ENCODE peak calls at places on chromosome 4, in nine cellular contexts. One of them, this sample, is unnamed.
A peak's percentile ranks its signal among the peaks of the same experiment; 100 is the strongest.

GRCh38 chr4:148443550-148444295 is 1.5 kb upstream of the NR3C2 start:
- DNase-seq in HCT116: no peak
- DNase-seq in fibroblast of the aortic adventitia: no peak
- DNase-seq in EL: no peak
- DNase-seq in activated naive CD8-positive, alpha-beta T cell treated with anti-CD3 and anti-CD28 coated beads, Interleukin-2, amount 10 ng/mL, durations not matched to agents 7 days and 5 days: peak; percentile 68
- DNase-seq in AG09309: no peak
- DNase-seq in NCI-H1436: no peak
- DNase-seq in CD8-positive, alpha-beta memory T cell: peak; percentile 60
- DNase-seq in body of pancreas: peak; percentile 52
- DNase-seq in this sample: peak; percentile 43

GRCh38 chr4:2333356-2333841 is 71.5 kb upstream of the MXD4 start:
- DNase-seq in HCT116: no peak
- DNase-seq in fibroblast of the aortic adventitia: no peak
- DNase-seq in EL: no peak
- DNase-seq in activated naive CD8-positive, alpha-beta T cell treated with anti-CD3 and anti-CD28 coated beads, Interleukin-2, amount 10 ng/mL, durations not matched to agents 7 days and 5 days: no peak
- DNase-seq in AG09309: no peak
- DNase-seq in NCI-H1436: no peak
- DNase-seq in CD8-positive, alpha-beta memory T cell: no peak
- DNase-seq in body of pancreas: no peak
- DNase-seq in this sample: no peak

GRCh38 chr4:84503495-84504437 is 4.7 kb upstream of the NKX6-1 start:
- DNase-seq in HCT116: peak; percentile 62
- DNase-seq in fibroblast of the aortic adventitia: peak; percentile 75
- DNase-seq in EL: peak; percentile 57
- DNase-seq in activated naive CD8-positive, alpha-beta T cell treated with anti-CD3 and anti-CD28 coated beads, Interleukin-2, amount 10 ng/mL, durations not matched to agents 7 days and 5 days: no peak
- DNase-seq in AG09309: peak; percentile 27
- DNase-seq in NCI-H1436: peak; percentile 78
- DNase-seq in CD8-positive, alpha-beta memory T cell: no peak
- DNase-seq in body of pancreas: peak; percentile 34
- DNase-seq in this sample: no peak

GRCh38 chr4:110663738-110664444 is 41.0 kb upstream of the PITX2 start:
- DNase-seq in HCT116: no peak
- DNase-seq in fibroblast of the aortic adventitia: peak; percentile 51
- DNase-seq in EL: peak; percentile 76
- DNase-seq in activated naive CD8-positive, alpha-beta T cell treated with anti-CD3 and anti-CD28 coated beads, Interleukin-2, amount 10 ng/mL, durations not matched to agents 7 days and 5 days: no peak
- DNase-seq in AG09309: peak; percentile 46
- DNase-seq in NCI-H1436: no peak
- DNase-seq in CD8-positive, alpha-beta memory T cell: no peak
- DNase-seq in body of pancreas: no peak
- DNase-seq in this sample: no peak

GRCh38 chr4:10161146-10161545 is 44.5 kb upstream of the WDR1 start:
- DNase-seq in HCT116: no peak
- DNase-seq in fibroblast of the aortic adventitia: peak; percentile 55
- DNase-seq in EL: peak; percentile 21
- DNase-seq in activated naive CD8-positive, alpha-beta T cell treated with anti-CD3 and anti-CD28 coated beads, Interleukin-2, amount 10 ng/mL, durations not matched to agents 7 days and 5 days: no peak
- DNase-seq in AG09309: no peak
- DNase-seq in NCI-H1436: no peak
- DNase-seq in CD8-positive, alpha-beta memory T cell: no peak
- DNase-seq in body of pancreas: no peak
- DNase-seq in this sample: no peak

GRCh38 chr4:30802622-30803323 is 82.6 kb downstream of the PCDH7 start:
- DNase-seq in HCT116: peak; percentile 88
- DNase-seq in fibroblast of the aortic adventitia: peak; percentile 90
- DNase-seq in EL: peak; percentile 2
- DNase-seq in activated naive CD8-positive, alpha-beta T cell treated with anti-CD3 and anti-CD28 coated beads, Interleukin-2, amount 10 ng/mL, durations not matched to agents 7 days and 5 days: no peak
- DNase-seq in AG09309: peak; percentile 67
- DNase-seq in NCI-H1436: no peak
- DNase-seq in CD8-positive, alpha-beta memory T cell: no peak
- DNase-seq in body of pancreas: no peak
- DNase-seq in this sample: no peak

GRCh38 chr4:48905363-48906015 is 1.1 kb downstream of the OCIAD2 start:
- DNase-seq in HCT116: no peak
- DNase-seq in fibroblast of the aortic adventitia: peak; percentile 68
- DNase-seq in EL: peak; percentile 49
- DNase-seq in activated naive CD8-positive, alpha-beta T cell treated with anti-CD3 and anti-CD28 coated beads, Interleukin-2, amount 10 ng/mL, durations not matched to agents 7 days and 5 days: no peak
- DNase-seq in AG09309: no peak
- DNase-seq in NCI-H1436: no peak
- DNase-seq in CD8-positive, alpha-beta memory T cell: no peak
- DNase-seq in body of pancreas: peak; percentile 32
- DNase-seq in this sample: no peak

GRCh38 chr4:71210831-71211230 is 128.0 kb upstream of the SLC4A4 start:
- DNase-seq in HCT116: no peak
- DNase-seq in fibroblast of the aortic adventitia: peak; percentile 72
- DNase-seq in EL: no peak
- DNase-seq in activated naive CD8-positive, alpha-beta T cell treated with anti-CD3 and anti-CD28 coated beads, Interleukin-2, amount 10 ng/mL, durations not matched to agents 7 days and 5 days: no peak
- DNase-seq in AG09309: no peak
- DNase-seq in NCI-H1436: no peak
- DNase-seq in CD8-positive, alpha-beta memory T cell: no peak
- DNase-seq in body of pancreas: no peak
- DNase-seq in this sample: no peak

GRCh38 chr4:173526034-173526482 is 4.0 kb downstream of the HAND2 start:
- DNase-seq in HCT116: no peak
- DNase-seq in fibroblast of the aortic adventitia: peak; percentile 69
- DNase-seq in EL: no peak
- DNase-seq in activated naive CD8-positive, alpha-beta T cell treated with anti-CD3 and anti-CD28 coated beads, Interleukin-2, amount 10 ng/mL, durations not matched to agents 7 days and 5 days: no peak
- DNase-seq in AG09309: no peak
- DNase-seq in NCI-H1436: no peak
- DNase-seq in CD8-positive, alpha-beta memory T cell: no peak
- DNase-seq in body of pancreas: no peak
- DNase-seq in this sample: no peak

GRCh38 chr4:85128246-85129204 is 162.0 kb upstream of the WDFY3 start:
- DNase-seq in HCT116: no peak
- DNase-seq in fibroblast of the aortic adventitia: no peak
- DNase-seq in EL: no peak
- DNase-seq in activated naive CD8-positive, alpha-beta T cell treated with anti-CD3 and anti-CD28 coated beads, Interleukin-2, amount 10 ng/mL, durations not matched to agents 7 days and 5 days: no peak
- DNase-seq in AG09309: no peak
- DNase-seq in NCI-H1436: no peak
- DNase-seq in CD8-positive, alpha-beta memory T cell: no peak
- DNase-seq in body of pancreas: no peak
- DNase-seq in this sample: no peak

GRCh38 chr4:113141901-113142346 is 92.5 kb downstream of the ANK2 start:
- DNase-seq in HCT116: peak; percentile 63
- DNase-seq in fibroblast of the aortic adventitia: peak; percentile 35
- DNase-seq in EL: peak; percentile 76
- DNase-seq in activated naive CD8-positive, alpha-beta T cell treated with anti-CD3 and anti-CD28 coated beads, Interleukin-2, amount 10 ng/mL, durations not matched to agents 7 days and 5 days: no peak
- DNase-seq in AG09309: peak; percentile 18
- DNase-seq in NCI-H1436: peak; percentile 58
- DNase-seq in CD8-positive, alpha-beta memory T cell: no peak
- DNase-seq in body of pancreas: no peak
- DNase-seq in this sample: no peak

GRCh38 chr4:2848449-2848848 is 4.8 kb downstream of the ADD1 start:
- DNase-seq in HCT116: no peak
- DNase-seq in fibroblast of the aortic adventitia: peak; percentile 44
- DNase-seq in EL: no peak
- DNase-seq in activated naive CD8-positive, alpha-beta T cell treated with anti-CD3 and anti-CD28 coated beads, Interleukin-2, amount 10 ng/mL, durations not matched to agents 7 days and 5 days: no peak
- DNase-seq in AG09309: no peak
- DNase-seq in NCI-H1436: no peak
- DNase-seq in CD8-positive, alpha-beta memory T cell: no peak
- DNase-seq in body of pancreas: no peak
- DNase-seq in this sample: no peak

GRCh38 chr4:188008377-188008776 is 12.8 kb downstream of the ZFP42 start:
- DNase-seq in HCT116: no peak
- DNase-seq in fibroblast of the aortic adventitia: no peak
- DNase-seq in EL: peak; percentile 73
- DNase-seq in activated naive CD8-positive, alpha-beta T cell treated with anti-CD3 and anti-CD28 coated beads, Interleukin-2, amount 10 ng/mL, durations not matched to agents 7 days and 5 days: no peak
- DNase-seq in AG09309: peak; percentile 33
- DNase-seq in NCI-H1436: no peak
- DNase-seq in CD8-positive, alpha-beta memory T cell: no peak
- DNase-seq in body of pancreas: no peak
- DNase-seq in this sample: no peak

GRCh38 chr4:24164054-24164453 is 274.2 kb upstream of the PPARGC1A start:
- DNase-seq in HCT116: no peak
- DNase-seq in fibroblast of the aortic adventitia: no peak
- DNase-seq in EL: no peak
- DNase-seq in activated naive CD8-positive, alpha-beta T cell treated with anti-CD3 and anti-CD28 coated beads, Interleukin-2, amount 10 ng/mL, durations not matched to agents 7 days and 5 days: no peak
- DNase-seq in AG09309: no peak
- DNase-seq in NCI-H1436: no peak
- DNase-seq in CD8-positive, alpha-beta memory T cell: no peak
- DNase-seq in body of pancreas: no peak
- DNase-seq in this sample: no peak

GRCh38 chr4:182276214-182277109 is 33.3 kb downstream of the TENM3 start:
- DNase-seq in HCT116: no peak
- DNase-seq in fibroblast of the aortic adventitia: no peak
- DNase-seq in EL: no peak
- DNase-seq in activated naive CD8-positive, alpha-beta T cell treated with anti-CD3 and anti-CD28 coated beads, Interleukin-2, amount 10 ng/mL, durations not matched to agents 7 days and 5 days: no peak
- DNase-seq in AG09309: no peak
- DNase-seq in NCI-H1436: no peak
- DNase-seq in CD8-positive, alpha-beta memory T cell: no peak
- DNase-seq in body of pancreas: no peak
- DNase-seq in this sample: no peak

GRCh38 chr4:52657630-52658501 is 1.2 kb downstream of the USP46 start:
- DNase-seq in HCT116: peak; percentile 6
- DNase-seq in fibroblast of the aortic adventitia: peak; percentile 48
- DNase-seq in EL: peak; percentile 25
- DNase-seq in activated naive CD8-positive, alpha-beta T cell treated with anti-CD3 and anti-CD28 coated beads, Interleukin-2, amount 10 ng/mL, durations not matched to agents 7 days and 5 days: no peak
- DNase-seq in AG09309: no peak
- DNase-seq in NCI-H1436: no peak
- DNase-seq in CD8-positive, alpha-beta memory T cell: no peak
- DNase-seq in body of pancreas: peak; percentile 20
- DNase-seq in this sample: no peak

GRCh38 chr4:43379001-43379400 is 486.5 kb downstream of the GRXCR1 start:
- DNase-seq in HCT116: no peak
- DNase-seq in fibroblast of the aortic adventitia: no peak
- DNase-seq in EL: no peak
- DNase-seq in activated naive CD8-positive, alpha-beta T cell treated with anti-CD3 and anti-CD28 coated beads, Interleukin-2, amount 10 ng/mL, durations not matched to agents 7 days and 5 days: no peak
- DNase-seq in AG09309: no peak
- DNase-seq in NCI-H1436: no peak
- DNase-seq in CD8-positive, alpha-beta memory T cell: no peak
- DNase-seq in body of pancreas: no peak
- DNase-seq in this sample: no peak

GRCh38 chr4:181792641-181793612 is 450.3 kb upstream of the TENM3 start:
- DNase-seq in HCT116: no peak
- DNase-seq in fibroblast of the aortic adventitia: no peak
- DNase-seq in EL: no peak
- DNase-seq in activated naive CD8-positive, alpha-beta T cell treated with anti-CD3 and anti-CD28 coated beads, Interleukin-2, amount 10 ng/mL, durations not matched to agents 7 days and 5 days: no peak
- DNase-seq in AG09309: no peak
- DNase-seq in NCI-H1436: peak; percentile 80
- DNase-seq in CD8-positive, alpha-beta memory T cell: no peak
- DNase-seq in body of pancreas: no peak
- DNase-seq in this sample: no peak

GRCh38 chr4:38519671-38520070 is 144.3 kb upstream of the KLF3 start:
- DNase-seq in HCT116: no peak
- DNase-seq in fibroblast of the aortic adventitia: no peak
- DNase-seq in EL: no peak
- DNase-seq in activated naive CD8-positive, alpha-beta T cell treated with anti-CD3 and anti-CD28 coated beads, Interleukin-2, amount 10 ng/mL, durations not matched to agents 7 days and 5 days: no peak
- DNase-seq in AG09309: no peak
- DNase-seq in NCI-H1436: no peak
- DNase-seq in CD8-positive, alpha-beta memory T cell: no peak
- DNase-seq in body of pancreas: no peak
- DNase-seq in this sample: no peak

GRCh38 chr4:2303121-2303685 is 41.3 kb upstream of the MXD4 start:
- DNase-seq in HCT116: no peak
- DNase-seq in fibroblast of the aortic adventitia: no peak
- DNase-seq in EL: no peak
- DNase-seq in activated naive CD8-positive, alpha-beta T cell treated with anti-CD3 and anti-CD28 coated beads, Interleukin-2, amount 10 ng/mL, durations not matched to agents 7 days and 5 days: no peak
- DNase-seq in AG09309: no peak
- DNase-seq in NCI-H1436: no peak
- DNase-seq in CD8-positive, alpha-beta memory T cell: no peak
- DNase-seq in body of pancreas: no peak
- DNase-seq in this sample: no peak

GRCh38 chr4:31083451-31083850 is 363.3 kb downstream of the PCDH7 start:
- DNase-seq in HCT116: no peak
- DNase-seq in fibroblast of the aortic adventitia: no peak
- DNase-seq in EL: no peak
- DNase-seq in activated naive CD8-positive, alpha-beta T cell treated with anti-CD3 and anti-CD28 coated beads, Interleukin-2, amount 10 ng/mL, durations not matched to agents 7 days and 5 days: no peak
- DNase-seq in AG09309: no peak
- DNase-seq in NCI-H1436: no peak
- DNase-seq in CD8-positive, alpha-beta memory T cell: no peak
- DNase-seq in body of pancreas: no peak
- DNase-seq in this sample: no peak

GRCh38 chr4:99844048-99844447 is 27.4 kb downstream of the DAPP1 start:
- DNase-seq in HCT116: no peak
- DNase-seq in fibroblast of the aortic adventitia: no peak
- DNase-seq in EL: no peak
- DNase-seq in activated naive CD8-positive, alpha-beta T cell treated with anti-CD3 and anti-CD28 coated beads, Interleukin-2, amount 10 ng/mL, durations not matched to agents 7 days and 5 days: no peak
- DNase-seq in AG09309: no peak
- DNase-seq in NCI-H1436: no peak
- DNase-seq in CD8-positive, alpha-beta memory T cell: no peak
- DNase-seq in body of pancreas: no peak
- DNase-seq in this sample: no peak

GRCh38 chr4:152771736-152772533 is 7.6 kb downstream of the TIGD4 start:
- DNase-seq in HCT116: no peak
- DNase-seq in fibroblast of the aortic adventitia: no peak
- DNase-seq in EL: no peak
- DNase-seq in activated naive CD8-positive, alpha-beta T cell treated with anti-CD3 and anti-CD28 coated beads, Interleukin-2, amount 10 ng/mL, durations not matched to agents 7 days and 5 days: no peak
- DNase-seq in AG09309: no peak
- DNase-seq in NCI-H1436: no peak
- DNase-seq in CD8-positive, alpha-beta memory T cell: no peak
- DNase-seq in body of pancreas: no peak
- DNase-seq in this sample: no peak

GRCh38 chr4:85243857-85244256 is 231.1 kb upstream of the ARHGAP24 start:
- DNase-seq in HCT116: no peak
- DNase-seq in fibroblast of the aortic adventitia: no peak
- DNase-seq in EL: no peak
- DNase-seq in activated naive CD8-positive, alpha-beta T cell treated with anti-CD3 and anti-CD28 coated beads, Interleukin-2, amount 10 ng/mL, durations not matched to agents 7 days and 5 days: no peak
- DNase-seq in AG09309: no peak
- DNase-seq in NCI-H1436: no peak
- DNase-seq in CD8-positive, alpha-beta memory T cell: no peak
- DNase-seq in body of pancreas: no peak
- DNase-seq in this sample: no peak

GRCh38 chr4:139521764-139522373 is 34.1 kb downstream of the SETD7 start:
- DNase-seq in HCT116: no peak
- DNase-seq in fibroblast of the aortic adventitia: no peak
- DNase-seq in EL: no peak
- DNase-seq in activated naive CD8-positive, alpha-beta T cell treated with anti-CD3 and anti-CD28 coated beads, Interleukin-2, amount 10 ng/mL, durations not matched to agents 7 days and 5 days: no peak
- DNase-seq in AG09309: no peak
- DNase-seq in NCI-H1436: no peak
- DNase-seq in CD8-positive, alpha-beta memory T cell: no peak
- DNase-seq in body of pancreas: no peak
- DNase-seq in this sample: no peak

GRCh38 chr4:5887361-5888221 is 5.3 kb downstream of the CRMP1 start:
- DNase-seq in HCT116: no peak
- DNase-seq in fibroblast of the aortic adventitia: no peak
- DNase-seq in EL: no peak
- DNase-seq in activated naive CD8-positive, alpha-beta T cell treated with anti-CD3 and anti-CD28 coated beads, Interleukin-2, amount 10 ng/mL, durations not matched to agents 7 days and 5 days: no peak
- DNase-seq in AG09309: no peak
- DNase-seq in NCI-H1436: peak; percentile 14
- DNase-seq in CD8-positive, alpha-beta memory T cell: no peak
- DNase-seq in body of pancreas: no peak
- DNase-seq in this sample: no peak

GRCh38 chr4:2159931-2160330 is 82.0 kb downstream of the HAUS3 start:
- DNase-seq in HCT116: no peak
- DNase-seq in fibroblast of the aortic adventitia: no peak
- DNase-seq in EL: no peak
- DNase-seq in activated naive CD8-positive, alpha-beta T cell treated with anti-CD3 and anti-CD28 coated beads, Interleukin-2, amount 10 ng/mL, durations not matched to agents 7 days and 5 days: no peak
- DNase-seq in AG09309: no peak
- DNase-seq in NCI-H1436: no peak
- DNase-seq in CD8-positive, alpha-beta memory T cell: no peak
- DNase-seq in body of pancreas: no peak
- DNase-seq in this sample: no peak

GRCh38 chr4:123452585-123452984 is 56.0 kb downstream of the SPRY1 start:
- DNase-seq in HCT116: no peak
- DNase-seq in fibroblast of the aortic adventitia: peak; percentile 63
- DNase-seq in EL: peak; percentile 88
- DNase-seq in activated naive CD8-positive, alpha-beta T cell treated with anti-CD3 and anti-CD28 coated beads, Interleukin-2, amount 10 ng/mL, durations not matched to agents 7 days and 5 days: no peak
- DNase-seq in AG09309: peak; percentile 42
- DNase-seq in NCI-H1436: no peak
- DNase-seq in CD8-positive, alpha-beta memory T cell: no peak
- DNase-seq in body of pancreas: no peak
- DNase-seq in this sample: no peak

GRCh38 chr4:8829584-8829983 is 42.1 kb downstream of the HMX1 start:
- DNase-seq in HCT116: no peak
- DNase-seq in fibroblast of the aortic adventitia: no peak
- DNase-seq in EL: no peak
- DNase-seq in activated naive CD8-positive, alpha-beta T cell treated with anti-CD3 and anti-CD28 coated beads, Interleukin-2, amount 10 ng/mL, durations not matched to agents 7 days and 5 days: no peak
- DNase-seq in AG09309: no peak
- DNase-seq in NCI-H1436: no peak
- DNase-seq in CD8-positive, alpha-beta memory T cell: no peak
- DNase-seq in body of pancreas: no peak
- DNase-seq in this sample: no peak

GRCh38 chr4:167111622-167112021 is 122.7 kb downstream of the SPOCK3 start:
- DNase-seq in HCT116: peak; percentile 45
- DNase-seq in fibroblast of the aortic adventitia: no peak
- DNase-seq in EL: no peak
- DNase-seq in activated naive CD8-positive, alpha-beta T cell treated with anti-CD3 and anti-CD28 coated beads, Interleukin-2, amount 10 ng/mL, durations not matched to agents 7 days and 5 days: no peak
- DNase-seq in AG09309: no peak
- DNase-seq in NCI-H1436: no peak
- DNase-seq in CD8-positive, alpha-beta memory T cell: no peak
- DNase-seq in body of pancreas: no peak
- DNase-seq in this sample: no peak